ENCODE peak calls at places on chromosomes 11 and 22, in four cellular contexts. V is HepG2, B is A549, O is K562. X is an unnamed sample.

GRCh38 chr11:86091566-86091965 is 22.7 kb upstream of the PICALM start:
- DNase-seq in O (no peak), V (no peak), B (no peak), X (no peak)

GRCh38 chr11:12185914-12186313 is 75.5 kb downstream of the MICAL2 start:
- DNase-seq in B (no peak), V (no peak), O (no peak), X (no peak)

GRCh38 chr11:13152736-13153541 is 124.7 kb upstream of the BMAL1 start:
- DNase-seq in V (peak; percentile 25), O (no peak), B (peak; percentile 34), X (no peak)

GRCh38 chr22:50141462-50141861 is 29.1 kb upstream of the PANX2 start:
- DNase-seq in B (no peak), V (no peak), O (no peak), X (no peak)

GRCh38 chr11:69443968-69444364 is 37.5 kb upstream of the LINC01488 start:
- DNase-seq in V (no peak), B (no peak), O (no peak), X (no peak)

GRCh38 chr11:111449696-111450479 is 62.3 kb downstream of the BTG4 start:
- DNase-seq in O (no peak), B (no peak), V (no peak), X (no peak)

GRCh38 chr22:44154431-44154942 is 26.2 kb upstream of the PARVG start:
- DNase-seq in O (no peak), B (no peak), V (no peak), X (no peak)

GRCh38 chr11:57680552-57680874 is 12.6 kb downstream of the ZDHHC5 start:
- DNase-seq in B (no peak), V (no peak), O (no peak), X (no peak)

GRCh38 chr22:49736538-49736937 is 91.1 kb downstream of the BRD1 start:
- DNase-seq in V (no peak), O (no peak), B (no peak), X (no peak)

GRCh38 chr22:40453676-40454075 is 83.3 kb downstream of the SGSM3 start:
- DNase-seq in B (no peak), V (no peak), O (no peak), X (no peak)

GRCh38 chr22:47146941-47147340 is 384.5 kb downstream of the TBC1D22A start:
- DNase-seq in O (no peak), V (no peak), B (no peak), X (no peak)

GRCh38 chr22:38226853-38227649 is 25.3 kb downstream of the MAFF start:
- DNase-seq in B (no peak), V (no peak), O (no peak), X (no peak)

GRCh38 chr11:72736452-72737069 is 15.6 kb downstream of the ARAP1 start:
- DNase-seq in B (peak; percentile 56), O (peak; percentile 47), V (no peak), X (no peak)

GRCh38 chr11:75280227-75280671 is 39.7 kb downstream of the TPBGL start:
- DNase-seq in V (peak; percentile 54), B (peak; percentile 93), O (peak; percentile 85), X (peak; percentile 92)

GRCh38 chr11:10688401-10688800 is 5.2 kb downstream of the IRAG1 start:
- DNase-seq in V (no peak), O (peak; percentile 39), B (peak; percentile 18), X (no peak)

GRCh38 chr11:47148903-47149535 is 27.7 kb downstream of the ARFGAP2 start:
- DNase-seq in V (no peak), O (no peak), B (no peak), X (no peak)

GRCh38 chr22:33652596-33652995 is 267.7 kb downstream of the LARGE1 start:
- DNase-seq in V (peak; percentile 72), O (no peak), B (no peak), X (no peak)

GRCh38 chr11:85682330-85683305 is 3.4 kb downstream of the CCDC89 start:
- DNase-seq in O (peak; percentile 16), V (no peak), B (peak; percentile 22), X (no peak)

GRCh38 chr11:72637926-72638325 is 36.3 kb downstream of the PDE2A start:
- DNase-seq in B (no peak), O (no peak), V (no peak), X (no peak)

GRCh38 chr11:76214968-76215548 is 8.8 kb upstream of the WNT11 start:
- DNase-seq in V (no peak), O (no peak), B (no peak), X (no peak)

GRCh38 chr11:125902315-125902926 is 585 bp downstream of the PUS3 start:
- DNase-seq in V (no peak), B (no peak), O (peak; percentile 17), X (no peak)

GRCh38 chr22:23264610-23265388 is 84.5 kb downstream of the BCR start:
- DNase-seq in O (peak; percentile 67), B (no peak), V (no peak), X (no peak)

GRCh38 chr22:23265389-23265700 is 85.0 kb downstream of the BCR start:
- DNase-seq in B (no peak), V (no peak), O (no peak), X (no peak)

GRCh38 chr22:23262474-23263332 is 82.4 kb downstream of the BCR start:
- DNase-seq in O (peak; percentile 72), V (no peak), B (no peak), X (no peak)

GRCh38 chr22:23261900-23262450 is 81.7 kb downstream of the BCR start:
- DNase-seq in V (no peak), O (peak; percentile 65), B (no peak), X (no peak)

GRCh38 chr22:23263651-23264555 is 83.6 kb downstream of the BCR start:
- DNase-seq in V (no peak), O (no peak), B (no peak), X (no peak)
- TF ChIP-seq PHF8 in V (no peak), O (no peak), B (no peak), X (no peak)

GRCh38 chr11:119081682-119082081 is 3.0 kb upstream of the HMBS start:
- DNase-seq in V (no peak), B (no peak), O (no peak), X (no peak)
- TF ChIP-seq PHF8 in V (no peak), B (no peak), O (no peak), X (no peak)

DNA sequence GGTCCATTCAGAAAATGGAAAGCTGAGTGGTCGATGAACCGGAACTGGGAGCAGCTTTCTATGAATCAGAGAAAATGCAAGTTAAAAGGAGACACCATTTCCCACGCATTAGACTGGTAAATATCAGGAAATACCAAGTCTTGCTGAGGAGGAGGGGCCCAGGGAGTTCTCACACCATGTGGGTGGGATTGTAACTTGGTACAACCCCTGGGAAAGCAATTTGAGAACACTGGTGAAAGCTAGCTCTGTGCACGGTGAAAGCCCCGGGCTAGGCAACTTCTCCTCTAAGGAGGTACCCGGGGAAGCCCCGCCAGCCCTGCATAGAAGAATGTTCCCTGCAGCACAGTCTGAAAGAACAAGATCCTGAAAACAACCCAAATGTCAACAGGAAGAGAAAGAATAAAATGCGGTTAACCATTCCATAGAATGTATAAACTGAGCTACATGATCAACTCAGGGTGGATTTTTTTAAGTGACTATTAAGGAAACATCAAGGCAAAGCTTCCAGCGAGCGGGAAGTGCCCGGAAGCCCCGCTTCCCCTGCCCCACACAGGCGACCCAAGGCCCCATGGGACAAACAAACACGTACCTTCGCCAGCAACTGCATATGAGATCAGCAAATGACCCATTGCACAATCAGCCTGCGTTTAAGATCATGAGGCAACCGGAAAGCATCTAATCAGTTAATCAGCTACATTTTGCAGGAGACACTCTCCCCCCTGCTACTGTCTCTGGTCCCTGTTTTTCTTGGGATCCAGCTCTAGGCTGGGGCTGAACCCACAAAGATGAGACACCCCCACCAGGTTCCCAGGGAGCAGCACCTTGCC is 11.3 kb downstream of the SHANK2 start:
- DNase-seq in B (peak; percentile 38), V (peak; percentile 93), O (no peak), X (no peak)
- TF ChIP-seq PHF8 in B (no peak), V (peak; percentile 35), O (no peak), X (no peak)

GRCh38 chr11:77776455-77776854 is 44.1 kb downstream of the RSF1 start:
- DNase-seq in V (peak; percentile 29), B (no peak), O (no peak), X (no peak)
- TF ChIP-seq PHF8 in V (no peak), B (no peak), O (no peak), X (no peak)

DNA sequence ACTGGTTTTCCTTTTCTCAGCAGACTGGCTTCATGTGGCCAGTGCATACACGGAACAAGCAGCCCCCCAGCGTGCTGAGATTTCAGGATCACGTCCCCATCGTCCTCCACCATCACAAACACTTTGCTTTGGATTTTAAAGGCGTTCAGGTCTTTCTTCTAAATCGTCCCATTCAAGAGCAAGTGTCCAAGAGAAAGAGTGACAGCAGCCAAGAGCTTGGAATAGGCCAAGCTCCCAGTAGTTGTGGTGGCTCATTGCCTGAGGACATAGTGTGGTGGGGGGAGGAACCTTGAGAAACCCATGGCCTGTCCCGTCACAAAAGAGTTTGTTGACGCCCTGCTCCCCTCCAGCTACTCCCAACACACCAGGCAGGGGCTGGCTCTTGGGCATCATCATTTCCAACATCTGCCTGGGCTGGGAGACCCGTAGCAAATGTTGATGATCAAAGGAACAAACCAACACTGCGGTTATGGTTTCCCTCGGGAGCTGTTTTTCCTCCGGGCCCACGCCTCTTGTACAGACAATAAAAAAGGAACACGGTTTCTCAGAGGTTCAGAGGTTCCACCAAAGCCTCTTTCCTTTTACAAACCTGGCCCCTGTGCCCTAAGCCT is 20.8 kb downstream of the FADS3 start:
- DNase-seq in B (no peak), O (no peak), V (no peak), X (no peak)
- TF ChIP-seq PHF8 in B (no peak), O (no peak), V (no peak), X (no peak)

GRCh38 chr11:129853508-129854228 is 38.0 kb downstream of the TMEM45B start:
- DNase-seq in O (no peak), B (no peak), V (peak; percentile 85), X (no peak)
- TF ChIP-seq PHF8 in O (no peak), B (no peak), V (peak; percentile 20), X (no peak)

DNA sequence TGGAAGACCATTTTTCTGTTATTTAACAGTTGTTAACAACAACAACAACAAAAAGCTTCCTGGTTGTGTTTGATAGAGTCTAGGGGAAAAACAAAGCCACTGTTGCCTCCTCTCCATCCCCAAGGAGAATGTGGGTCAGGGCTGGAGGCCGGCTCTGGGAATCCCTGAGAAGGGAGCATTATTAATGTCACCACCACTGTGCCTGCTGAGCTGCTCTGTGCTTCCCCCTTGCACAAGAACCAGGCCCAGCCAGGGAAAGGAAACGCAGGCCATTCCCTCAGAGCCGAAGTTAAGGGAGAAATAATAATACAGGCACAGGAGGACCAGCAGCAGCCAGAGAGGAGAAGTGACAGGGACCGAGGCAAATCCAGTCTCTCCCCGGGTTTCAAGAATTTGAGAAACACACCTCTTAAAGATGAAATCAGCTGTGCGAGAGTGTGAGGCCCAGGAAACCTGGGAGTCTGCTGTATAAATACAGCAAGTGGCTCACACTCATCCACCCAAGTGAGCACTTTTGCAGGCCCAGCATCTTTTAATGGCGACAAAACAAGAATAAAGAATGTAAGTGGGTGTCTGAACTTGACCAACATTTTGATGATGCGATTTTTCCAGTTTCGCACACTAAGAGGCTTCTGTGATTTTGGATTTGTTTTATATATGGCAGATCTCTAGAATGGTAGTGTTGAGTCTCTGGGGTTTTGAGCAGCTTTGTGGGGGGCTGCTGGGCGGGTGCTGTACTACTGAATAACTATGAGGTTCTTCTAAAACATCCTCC is 539.2 kb downstream of the NTM start:
- DNase-seq in O (no peak), B (no peak), V (no peak), X (no peak)
- TF ChIP-seq PHF8 in O (no peak), B (no peak), V (no peak), X (no peak)

X was measured in H1.